ENCODE peak calls at places on chromosome 2, in ten cellular contexts. H is lung; P is pancreas; W is Karpas-422; V is body of pancreas; Y is neuronal stem cell; N is CD4-positive, CD25-positive, alpha-beta regulatory T cell; F is transverse colon; M is neural progenitor cell; R is fibroblast of lung. G is an unnamed sample.

GRCh38 chr2:69097148-69097610 is 84.2 kb downstream of the ANTXR1 start:
- DNase-seq in V (no peak), R (no peak), Y (no peak), N (no peak), P (no peak), W (no peak), M (no peak), F (no peak), H (no peak), G (peak; percentile 27)

GRCh38 chr2:128362889-128363228 is 44.2 kb upstream of the HS6ST1 start:
- DNase-seq in M (peak; percentile 90), Y (peak; percentile 79), R (peak; percentile 52), N (no peak), P (no peak), W (no peak), V (peak; percentile 32), F (peak; percentile 19), H (no peak), G (peak; percentile 43)

GRCh38 chr2:12965540-12966269 is 249.0 kb downstream of the TRIB2 start:
- DNase-seq in M (no peak), W (no peak), R (peak; percentile 72), P (no peak), F (no peak), V (no peak), N (peak; percentile 15), H (no peak), Y (no peak), G (no peak)

GRCh38 chr2:183248866-183249567 is 124.8 kb downstream of the NUP35 start:
- DNase-seq in P (no peak), V (no peak), N (no peak), W (peak; percentile 60), R (peak; percentile 50), Y (peak; percentile 32), H (no peak), F (no peak), M (peak; percentile 27), G (no peak)

GRCh38 chr2:165952600-165953210 is 871 bp downstream of the TTC21B start:
- DNase-seq in W (peak; percentile 49), R (peak; percentile 9), V (no peak), F (no peak), M (no peak), P (no peak), Y (no peak), H (no peak), N (no peak), G (no peak)

GRCh38 chr2:5479265-5479928 is 212.8 kb upstream of the SOX11 start:
- DNase-seq in R (no peak), H (no peak), W (no peak), Y (peak; percentile 35), M (peak; percentile 57), V (no peak), N (no peak), P (no peak), F (no peak), G (no peak)

GRCh38 chr2:205763708-205764501 is 81.6 kb downstream of the NRP2 start:
- DNase-seq in P (peak; percentile 21), Y (peak; percentile 81), V (peak; percentile 52), W (peak; percentile 80), R (peak; percentile 76), N (peak; percentile 8), F (peak; percentile 72), M (peak; percentile 86), H (peak; percentile 62), G (peak; percentile 61)

GRCh38 chr2:216492951-216493685 is 5.5 kb upstream of the RPL37A start:
- DNase-seq in M (no peak), W (peak; percentile 91), N (no peak), P (no peak), F (no peak), V (no peak), Y (no peak), H (no peak), R (peak; percentile 31), G (no peak)

GRCh38 chr2:28680657-28681056 is 71.0 kb upstream of the PPP1CB start:
- DNase-seq in N (no peak), R (no peak), M (no peak), V (no peak), P (no peak), Y (no peak), H (no peak), F (no peak), W (no peak), G (no peak)

GRCh38 chr2:28678175-28678855 is 73.3 kb upstream of the PPP1CB start:
- DNase-seq in R (no peak), H (no peak), N (no peak), M (no peak), V (peak; percentile 67), F (no peak), P (peak; percentile 55), W (no peak), Y (no peak), G (no peak)

GRCh38 chr2:28681216-28681981 is 70.2 kb upstream of the PPP1CB start:
- DNase-seq in W (no peak), R (peak; percentile 35), Y (no peak), H (no peak), N (peak; percentile 42), P (no peak), M (no peak), V (peak; percentile 41), F (no peak), G (peak; percentile 84)

GRCh38 chr2:28676153-28676835 is 75.3 kb upstream of the PPP1CB start:
- DNase-seq in F (no peak), Y (no peak), M (no peak), W (no peak), P (no peak), N (no peak), R (no peak), H (no peak), V (no peak), G (no peak)

DNA sequence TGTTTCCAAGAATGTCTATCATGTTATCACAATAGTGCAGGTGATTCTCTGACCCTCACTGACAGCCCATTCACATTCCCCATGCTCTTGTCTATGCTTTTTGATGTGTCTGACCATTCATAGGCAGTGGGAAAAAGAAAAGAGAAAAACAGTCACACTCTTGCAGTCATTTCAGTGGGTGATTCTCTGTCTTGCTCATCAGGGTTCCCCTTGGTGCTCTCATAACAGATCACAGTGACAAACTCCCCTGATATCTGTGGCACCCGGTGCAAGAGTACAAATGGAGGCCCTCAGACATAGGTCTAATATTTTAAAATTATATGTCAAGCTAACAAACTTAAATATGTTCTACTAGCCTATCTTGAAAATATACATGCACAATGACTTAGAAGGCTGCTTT is 72.7 kb upstream of the PPP1CB start:
- DNase-seq in R (no peak), N (no peak), P (no peak), Y (no peak), W (no peak), H (no peak), F (no peak), V (no peak), M (no peak), G (no peak)
- H3K4me1 ChIP-seq in R (peaks cover 10% of the 10 kb centered on the region), N (peaks cover 21% of the 10 kb centered on the region), P (peaks cover 12% of the 10 kb centered on the region), Y (peaks cover 14% of the 10 kb centered on the region), W (no peaks in the 10 kb centered on the region), H (peaks cover 9% of the 10 kb centered on the region), F (peaks cover 20% of the 10 kb centered on the region), V (peaks cover 71% of the 10 kb centered on the region), M (peaks cover 26% of the 10 kb centered on the region), G (peaks cover 36% of the 10 kb centered on the region)

GRCh38 chr2:152715854-152716428 is 1.3 kb downstream of the PRPF40A start:
- DNase-seq in H (no peak), F (no peak), M (peak; percentile 73), R (peak; percentile 19), P (no peak), Y (no peak), W (peak; percentile 74), V (no peak), N (no peak), G (no peak)

GRCh38 chr2:152717242-152718046 is at the start of gene PRPF40A:
- DNase-seq in W (peak; percentile 99), P (peak; percentile 98), Y (peak; percentile 97), H (peak; percentile 98), V (peak; percentile 99), N (peak; percentile 99), F (peak; percentile 99), R (peak; percentile 99), M (peak; percentile 99), G (peak; percentile 99)

GRCh38 chr2:152716805-152717241 is 438 bp downstream of the PRPF40A start:
- DNase-seq in Y (no peak), N (no peak), H (peak; percentile 31), M (peak; percentile 72), F (peak; percentile 35), R (no peak), W (peak; percentile 74), V (peak; percentile 12), P (no peak), G (peak; percentile 39)

GRCh38 chr2:152718047-152718908 is at the start of gene ARL6IP6:
- DNase-seq in F (peak; percentile 95), R (peak; percentile 88), H (peak; percentile 94), N (peak; percentile 96), Y (peak; percentile 91), M (peak; percentile 97), V (peak; percentile 94), W (peak; percentile 97), P (peak; percentile 88), G (peak; percentile 91)

DNA sequence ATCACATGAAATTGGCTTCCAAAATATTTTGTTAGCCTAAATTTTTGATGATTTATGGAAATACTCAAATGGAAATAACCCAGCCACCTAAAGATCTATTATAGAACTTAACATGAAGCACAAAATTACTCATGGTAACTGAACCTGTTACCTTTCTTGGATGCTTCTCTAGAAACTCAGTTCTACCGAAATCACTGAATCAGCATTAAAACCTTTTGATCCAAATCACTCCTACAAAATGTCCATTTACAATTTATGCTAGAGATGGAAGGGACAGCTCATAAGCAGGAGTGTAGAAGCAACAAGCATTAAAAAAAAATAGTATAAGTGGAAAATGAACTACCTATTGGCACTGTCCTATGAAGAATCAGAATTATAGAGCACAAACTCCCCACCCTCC is 2.1 kb downstream of the PRPF40A start:
- DNase-seq in F (no peak), P (no peak), H (no peak), M (no peak), W (no peak), N (no peak), R (no peak), V (no peak), Y (no peak), G (no peak)
- H3K4me3 ChIP-seq in F (no peak overlapping the region), P (no peak overlapping the region), H (no peak overlapping the region), M (peak overlapping the region; percentile 91), W (peak overlapping the region; percentile 96), N (peak overlapping the region; percentile 97), R (no peak overlapping the region), V (no peak overlapping the region), Y (no peak overlapping the region), G (no peak overlapping the region)

DNA sequence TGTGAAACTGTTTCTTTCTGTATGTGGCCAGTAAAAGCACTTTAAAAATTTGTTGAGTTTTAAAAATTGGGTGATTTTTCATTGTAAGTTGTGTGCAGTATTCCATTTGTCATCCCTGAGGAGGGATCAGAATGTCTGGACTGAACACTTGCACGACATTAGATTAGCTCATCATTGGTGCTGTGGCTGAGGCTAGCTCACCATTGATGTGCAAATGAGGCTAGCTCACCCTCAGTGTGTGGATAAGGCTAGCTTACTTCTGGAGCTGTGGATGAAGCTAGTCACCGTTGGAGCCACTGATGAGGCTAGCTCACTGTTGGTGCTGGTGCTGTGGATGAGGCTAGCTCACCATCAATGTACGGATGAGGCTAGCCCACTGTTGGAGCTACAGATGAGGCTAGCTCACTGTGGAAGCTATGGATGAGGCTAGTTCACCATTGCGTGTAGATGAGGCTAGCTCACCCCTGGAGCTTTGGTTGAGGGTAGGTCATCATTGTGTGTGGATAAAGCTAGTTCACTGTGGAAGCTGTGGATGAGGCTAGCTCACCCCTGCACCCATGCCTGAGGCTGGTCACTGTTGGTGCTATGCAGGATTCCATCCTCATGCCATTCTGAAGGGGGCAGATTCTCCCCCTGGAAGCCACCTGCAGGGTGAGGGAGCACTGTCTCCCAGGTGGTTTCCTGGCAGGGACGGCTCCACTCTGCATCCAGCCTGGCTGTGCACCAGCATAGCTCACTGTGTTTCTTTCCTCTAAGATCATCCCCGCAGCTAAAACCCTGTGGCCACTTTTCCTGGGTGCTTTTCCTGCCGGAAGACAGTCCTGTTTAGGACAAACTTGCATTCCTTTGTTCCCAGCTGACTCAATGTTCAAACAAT is 101.1 kb downstream of the TWIST2 start:
- DNase-seq in V (no peak), H (peak; percentile 17), R (no peak), M (no peak), N (no peak), Y (no peak), F (no peak), P (no peak), W (no peak), G (no peak)
- H3K4me1 ChIP-seq in V (no peaks in the 10 kb centered on the region), H (peaks cover 2% of the 10 kb centered on the region), R (peaks cover 10% of the 10 kb centered on the region), M (no peaks in the 10 kb centered on the region), N (peaks cover 4% of the 10 kb centered on the region), Y (peaks cover 1% of the 10 kb centered on the region), F (no peaks in the 10 kb centered on the region), P (no peaks in the 10 kb centered on the region), W (peaks cover 15% of the 10 kb centered on the region), G (no peaks in the 10 kb centered on the region)

GRCh38 chr2:228747478-228747877 is 523.6 kb downstream of the PID1 start:
- DNase-seq in M (no peak), Y (no peak), R (no peak), P (no peak), W (no peak), V (no peak), N (no peak), F (no peak), H (no peak), G (no peak)
- H3K4me3 ChIP-seq in M (no peak overlapping the region), Y (no peak overlapping the region), R (no peak overlapping the region), P (no peak overlapping the region), W (no peak overlapping the region), V (no peak overlapping the region), N (no peak overlapping the region), F (no peak overlapping the region), H (no peak overlapping the region), G (no peak overlapping the region)

G was measured in thyroid gland.